ENCODE peak calls at places on chromosomes 12 and 14, in seven cellular contexts. One of them, this sample, is unnamed.

GRCh38 chr14:103561381-103562134 is 899 bp downstream of the BAG5 start:
- DNase-seq in GM12878: no peak
- DNase-seq in tibial nerve: no peak
- DNase-seq in ovary: no peak
- DNase-seq in sigmoid colon: no peak
- DNase-seq in suprapubic skin: peak; percentile 78
- DNase-seq in A549: no peak
- DNase-seq in this sample: no peak

GRCh38 chr14:38404616-38405015 is 148.7 kb upstream of the CLEC14A start:
- DNase-seq in suprapubic skin: no peak
- DNase-seq in sigmoid colon: no peak
- DNase-seq in GM12878: no peak
- DNase-seq in ovary: no peak
- DNase-seq in A549: no peak
- DNase-seq in tibial nerve: no peak
- DNase-seq in this sample: no peak

GRCh38 chr14:26841920-26842741 is 244.3 kb upstream of the NOVA1 start:
- DNase-seq in ovary: peak; percentile 51
- DNase-seq in tibial nerve: peak; percentile 87
- DNase-seq in suprapubic skin: peak; percentile 80
- DNase-seq in A549: peak; percentile 34
- DNase-seq in GM12878: no peak
- DNase-seq in sigmoid colon: peak; percentile 88
- DNase-seq in this sample: no peak

GRCh38 chr12:95545731-95546490 is 5.4 kb downstream of the USP44 start:
- DNase-seq in A549: no peak
- DNase-seq in ovary: no peak
- DNase-seq in tibial nerve: no peak
- DNase-seq in suprapubic skin: no peak
- DNase-seq in GM12878: no peak
- DNase-seq in sigmoid colon: no peak
- DNase-seq in this sample: no peak

GRCh38 chr12:25713264-25713663 is 160.2 kb upstream of the LMNTD1 start:
- DNase-seq in GM12878: peak; percentile 71
- DNase-seq in suprapubic skin: no peak
- DNase-seq in A549: no peak
- DNase-seq in sigmoid colon: no peak
- DNase-seq in tibial nerve: no peak
- DNase-seq in ovary: no peak
- DNase-seq in this sample: no peak

GRCh38 chr12:50505945-50506344 is 1.2 kb downstream of the DIP2B start:
- DNase-seq in suprapubic skin: no peak
- DNase-seq in ovary: no peak
- DNase-seq in A549: no peak
- DNase-seq in GM12878: no peak
- DNase-seq in sigmoid colon: no peak
- DNase-seq in tibial nerve: peak; percentile 54
- DNase-seq in this sample: no peak

GRCh38 chr12:78101181-78101876 is 270.6 kb downstream of the NAV3 start:
- DNase-seq in sigmoid colon: no peak
- DNase-seq in suprapubic skin: no peak
- DNase-seq in A549: no peak
- DNase-seq in GM12878: no peak
- DNase-seq in tibial nerve: no peak
- DNase-seq in ovary: no peak
- DNase-seq in this sample: no peak

GRCh38 chr12:42474391-42474790 is 115.2 kb downstream of the PRICKLE1 start:
- DNase-seq in sigmoid colon: no peak
- DNase-seq in tibial nerve: no peak
- DNase-seq in suprapubic skin: no peak
- DNase-seq in GM12878: no peak
- DNase-seq in A549: peak; percentile 18
- DNase-seq in ovary: no peak
- DNase-seq in this sample: no peak

GRCh38 chr12:119082496-119082895 is 96.2 kb upstream of the HSPB8 start:
- DNase-seq in A549: no peak
- DNase-seq in GM12878: no peak
- DNase-seq in tibial nerve: no peak
- DNase-seq in suprapubic skin: no peak
- DNase-seq in sigmoid colon: no peak
- DNase-seq in ovary: no peak
- DNase-seq in this sample: peak; percentile 23

GRCh38 chr12:31859232-31859977 is 99.8 kb upstream of the RESF1 start:
- DNase-seq in A549: no peak
- DNase-seq in GM12878: peak; percentile 63
- DNase-seq in ovary: no peak
- DNase-seq in tibial nerve: no peak
- DNase-seq in sigmoid colon: no peak
- DNase-seq in suprapubic skin: no peak
- DNase-seq in this sample: no peak

GRCh38 chr12:31999692-32000091 is 40.5 kb downstream of the RESF1 start:
- DNase-seq in sigmoid colon: no peak
- DNase-seq in tibial nerve: no peak
- DNase-seq in GM12878: no peak
- DNase-seq in A549: no peak
- DNase-seq in suprapubic skin: no peak
- DNase-seq in ovary: no peak
- DNase-seq in this sample: no peak

GRCh38 chr12:48777501-48778400 is 11.1 kb downstream of the ADCY6 start:
- DNase-seq in A549: no peak
- DNase-seq in tibial nerve: no peak
- DNase-seq in GM12878: no peak
- DNase-seq in suprapubic skin: no peak
- DNase-seq in ovary: no peak
- DNase-seq in sigmoid colon: no peak
- DNase-seq in this sample: no peak

GRCh38 chr12:132021031-132021871 is 71.5 kb downstream of the EP400 start:
- DNase-seq in tibial nerve: no peak
- DNase-seq in ovary: peak; percentile 27
- DNase-seq in A549: no peak
- DNase-seq in sigmoid colon: peak; percentile 40
- DNase-seq in suprapubic skin: no peak
- DNase-seq in GM12878: no peak
- DNase-seq in this sample: peak; percentile 65

GRCh38 chr14:91509878-91510170 is 286 bp downstream of the PPP4R3A start:
- DNase-seq in A549: no peak
- DNase-seq in GM12878: no peak
- DNase-seq in sigmoid colon: no peak
- DNase-seq in tibial nerve: no peak
- DNase-seq in ovary: no peak
- DNase-seq in suprapubic skin: no peak
- DNase-seq in this sample: no peak

GRCh38 chr14:91509083-91509877 is 830 bp downstream of the PPP4R3A start:
- DNase-seq in GM12878: no peak
- DNase-seq in ovary: peak; percentile 52
- DNase-seq in sigmoid colon: peak; percentile 71
- DNase-seq in tibial nerve: no peak
- DNase-seq in suprapubic skin: peak; percentile 78
- DNase-seq in A549: peak; percentile 27
- DNase-seq in this sample: no peak

GRCh38 chr14:91508105-91508504 is 2.0 kb downstream of the PPP4R3A start:
- DNase-seq in A549: no peak
- DNase-seq in GM12878: no peak
- DNase-seq in sigmoid colon: no peak
- DNase-seq in tibial nerve: no peak
- DNase-seq in suprapubic skin: no peak
- DNase-seq in ovary: no peak
- DNase-seq in this sample: no peak

GRCh38 chr14:91511014-91511466 is 930 bp upstream of the PPP4R3A start:
- DNase-seq in suprapubic skin: no peak
- DNase-seq in sigmoid colon: no peak
- DNase-seq in ovary: no peak
- DNase-seq in GM12878: no peak
- DNase-seq in A549: peak; percentile 28
- DNase-seq in tibial nerve: peak; percentile 25
- DNase-seq in this sample: no peak

DNA sequence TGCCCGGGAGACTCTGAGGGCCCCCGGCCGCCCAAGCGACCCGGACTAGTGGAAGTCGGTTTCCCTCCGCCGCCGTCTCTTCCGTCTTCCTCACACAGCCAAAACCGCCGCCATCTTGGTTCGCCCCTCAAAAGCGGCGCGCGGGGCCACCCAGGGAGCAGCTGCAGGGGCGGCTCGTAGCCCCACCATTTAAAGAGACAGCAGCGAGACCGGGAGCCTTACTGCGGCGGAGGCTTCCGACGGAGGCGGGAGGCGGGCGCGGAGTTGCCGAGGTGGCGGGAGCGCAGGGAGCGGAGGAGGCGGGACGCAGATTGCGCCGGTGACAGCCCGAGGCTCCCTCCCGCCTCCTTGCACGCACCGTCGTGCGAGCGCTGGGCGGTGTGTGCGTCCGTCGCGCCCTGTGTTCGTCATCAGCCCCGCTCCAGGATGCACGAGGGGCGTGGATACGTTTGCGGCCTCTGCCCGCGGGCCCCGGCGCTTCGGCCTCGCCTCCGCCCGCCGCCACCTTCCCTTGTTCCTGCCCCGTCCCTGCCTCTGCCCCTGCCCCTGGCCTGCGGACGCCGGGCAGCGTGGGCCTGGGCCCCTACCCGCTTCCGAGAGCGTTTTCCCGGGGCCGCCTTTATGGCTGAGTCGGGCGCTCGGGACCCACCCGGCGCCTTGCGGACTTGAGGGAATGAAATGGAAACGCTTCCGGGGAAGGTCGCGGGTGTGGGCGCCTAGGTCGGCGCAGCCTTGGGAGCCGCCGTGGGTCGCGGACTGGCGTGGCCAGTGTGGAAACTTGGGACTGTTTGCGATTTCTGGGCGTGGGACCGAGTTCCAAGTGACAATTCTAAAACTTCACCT is at the start of gene PPP4R3A:
- DNase-seq in suprapubic skin: peak; percentile 96
- DNase-seq in ovary: peak; percentile 89
- DNase-seq in tibial nerve: peak; percentile 86
- DNase-seq in A549: peak; percentile 92
- DNase-seq in GM12878: peak; percentile 88
- DNase-seq in sigmoid colon: peak; percentile 97
- DNase-seq in this sample: peak; percentile 94
- TF ChIP-seq EP300 in suprapubic skin: peak; percentile 58
- TF ChIP-seq EP300 in ovary: peak; percentile 12
- TF ChIP-seq EP300 in tibial nerve: peak; percentile 98
- TF ChIP-seq EP300 in A549: no peak
- TF ChIP-seq EP300 in GM12878: peak; percentile 54
- TF ChIP-seq EP300 in sigmoid colon: no peak
- TF ChIP-seq EP300 in this sample: no peak

GRCh38 chr14:66508846-66509621 is 1.1 kb downstream of the GPHN start:
- DNase-seq in suprapubic skin: peak; percentile 69
- DNase-seq in tibial nerve: peak; percentile 30
- DNase-seq in GM12878: peak; percentile 55
- DNase-seq in ovary: peak; percentile 38
- DNase-seq in A549: peak; percentile 20
- DNase-seq in sigmoid colon: peak; percentile 68
- DNase-seq in this sample: peak; percentile 87
- TF ChIP-seq POLR2A in suprapubic skin: no peak
- TF ChIP-seq POLR2A in tibial nerve: no peak
- TF ChIP-seq POLR2A in GM12878: peak; percentile 36
- TF ChIP-seq POLR2A in ovary: no peak
- TF ChIP-seq POLR2A in A549: no peak
- TF ChIP-seq POLR2A in sigmoid colon: no peak
- TF ChIP-seq POLR2A in this sample: no peak

DNA sequence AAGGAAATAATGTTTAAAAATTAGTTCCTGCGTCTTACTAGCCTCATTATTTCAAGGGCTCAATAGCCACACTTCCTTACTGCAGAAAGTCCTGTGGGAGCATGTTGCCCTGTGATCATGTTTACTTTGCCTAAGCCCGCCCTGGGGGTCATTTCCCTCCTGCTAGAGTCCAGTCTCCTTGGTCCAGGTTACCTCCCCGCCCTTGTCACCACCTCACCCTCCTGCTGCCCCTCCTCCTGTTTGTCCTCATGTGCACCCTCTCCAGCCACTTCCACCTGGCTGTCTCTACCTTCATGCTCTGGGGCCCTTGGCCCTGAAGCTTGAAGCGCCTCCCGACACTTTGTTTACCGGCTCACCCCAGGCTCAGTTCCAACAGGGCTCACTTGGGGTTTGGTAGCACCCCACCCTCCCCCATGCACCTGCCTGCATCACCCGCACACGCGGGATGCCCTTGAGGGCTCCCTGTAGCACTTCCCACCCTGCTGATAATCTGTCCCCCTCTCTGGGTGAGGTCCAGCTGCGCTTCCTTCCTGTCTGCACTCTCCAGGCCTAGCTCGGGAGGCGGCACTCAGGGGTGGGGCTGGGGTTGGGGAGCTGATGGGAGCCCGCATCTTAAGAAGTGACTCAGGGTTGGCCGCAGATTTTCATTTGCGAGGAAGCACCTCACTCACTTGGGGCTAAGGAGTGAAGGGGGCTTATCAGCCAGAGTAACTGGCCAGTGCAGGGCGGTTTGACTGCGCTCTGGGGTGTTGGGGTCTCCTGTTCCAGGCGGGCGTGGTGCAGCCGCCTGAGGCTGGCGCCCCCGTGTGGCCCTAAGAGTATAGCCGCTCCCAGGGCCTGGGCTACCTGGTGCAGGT is 40.1 kb downstream of the SMIM41 start:
- DNase-seq in A549: peak; percentile 55
- DNase-seq in ovary: no peak
- DNase-seq in suprapubic skin: no peak
- DNase-seq in sigmoid colon: no peak
- DNase-seq in GM12878: no peak
- DNase-seq in tibial nerve: no peak
- DNase-seq in this sample: peak; percentile 40
- TF ChIP-seq EP300 in A549: no peak
- TF ChIP-seq EP300 in ovary: no peak
- TF ChIP-seq EP300 in suprapubic skin: no peak
- TF ChIP-seq EP300 in sigmoid colon: no peak
- TF ChIP-seq EP300 in GM12878: no peak
- TF ChIP-seq EP300 in tibial nerve: no peak
- TF ChIP-seq EP300 in this sample: peak; percentile 14

GRCh38 chr12:108973753-108974152 is 47.1 kb downstream of the SVOP start:
- DNase-seq in sigmoid colon: no peak
- DNase-seq in suprapubic skin: no peak
- DNase-seq in tibial nerve: no peak
- DNase-seq in GM12878: no peak
- DNase-seq in ovary: no peak
- DNase-seq in A549: no peak
- DNase-seq in this sample: no peak
- TF ChIP-seq POLR2A in sigmoid colon: no peak
- TF ChIP-seq POLR2A in suprapubic skin: no peak
- TF ChIP-seq POLR2A in tibial nerve: no peak
- TF ChIP-seq POLR2A in GM12878: no peak
- TF ChIP-seq POLR2A in ovary: no peak
- TF ChIP-seq POLR2A in A549: no peak
- TF ChIP-seq POLR2A in this sample: no peak